ENCODE peak calls at places on chromosome X, in five cellular contexts. Z, K, I, L and U are unnamed samples.

GRCh38 chrX:40644821-40645358 is 2.5 kb downstream of the CXorf38 start:
- DNase-seq in I (peak), L (no peak), K (peak), Z (peak), U (peak)

GRCh38 chrX:149003863-149004660 is 501.0 kb downstream of the IDS start:
- DNase-seq in L (peak), Z (no peak), K (peak), I (peak), U (no peak)

GRCh38 chrX:38052096-38052495 is 45.7 kb downstream of the SYTL5 start:
- DNase-seq in Z (peak), K (no peak), L (no peak), I (peak), U (no peak)

GRCh38 chrX:153611298-153612095 is 12.6 kb upstream of the CCNQ start:
- DNase-seq in L (no peak), Z (no peak), I (no peak), K (no peak), U (no peak)

GRCh38 chrX:66914082-66914481 is 275.2 kb upstream of the EDA2R start:
- DNase-seq in Z (no peak), I (peak), K (no peak), L (no peak), U (no peak)

GRCh38 chrX:140346711-140347110 is 158.2 kb downstream of the SOX3 start:
- DNase-seq in I (no peak), K (no peak), Z (no peak), L (no peak), U (no peak)

GRCh38 chrX:150362599-150363481 is at the start of gene MAMLD1:
- DNase-seq in Z (peak), K (no peak), I (peak), L (peak), U (no peak)

GRCh38 chrX:65846974-65847373 is 179.5 kb downstream of the MSN start:
- DNase-seq in L (no peak), Z (no peak), K (no peak), I (no peak), U (no peak)

GRCh38 chrX:9995855-9996339 is 28.7 kb downstream of the CLDN34 start:
- DNase-seq in I (peak), K (no peak), L (peak), Z (peak), U (peak)

GRCh38 chrX:82765806-82766205 is 742.3 kb upstream of the POU3F4 start:
- DNase-seq in Z (no peak), L (no peak), I (no peak), K (no peak), U (no peak)

GRCh38 chrX:18927558-18927957 is 56.4 kb downstream of the PHKA2 start:
- DNase-seq in I (no peak), Z (no peak), K (no peak), L (no peak), U (no peak)

GRCh38 chrX:7215842-7216241 is 67.9 kb upstream of the PUDP start:
- DNase-seq in I (no peak), Z (peak), L (no peak), K (no peak), U (no peak)

GRCh38 chrX:40570346-40571093 is 10.2 kb upstream of the ATP6AP2 start:
- DNase-seq in I (peak), L (no peak), K (peak), Z (no peak), U (peak)

GRCh38 chrX:121642415-121642814 is 595.0 kb downstream of the GLUD2 start:
- DNase-seq in K (no peak), I (no peak), Z (peak), L (no peak), U (no peak)

GRCh38 chrX:52933976-52934703 is 24.2 kb downstream of the FAM156A start:
- DNase-seq in Z (no peak), K (no peak), L (peak), I (peak), U (peak)

GRCh38 chrX:76555816-76556215 is 128.3 kb downstream of the MAGEE1 start:
- DNase-seq in K (no peak), I (peak), Z (peak), L (peak), U (peak)

GRCh38 chrX:2397648-2398340 is 103.0 kb downstream of the DHRSX start:
- DNase-seq in I (no peak), K (no peak), Z (peak), L (no peak), U (no peak)

GRCh38 chrX:15471016-15471415 is 22.1 kb downstream of the PIR start:
- DNase-seq in L (peak), I (peak), K (peak), Z (peak), U (peak)

GRCh38 chrX:42023122-42023521 is 99.8 kb upstream of the CASK start:
- DNase-seq in L (no peak), K (no peak), I (no peak), Z (no peak), U (no peak)

GRCh38 chrX:53456254-53456653 is 22.1 kb upstream of the HSD17B10 start:
- DNase-seq in Z (peak), K (no peak), I (peak), L (no peak), U (no peak)

GRCh38 chrX:74492720-74493201 is 71.5 kb downstream of the SLC16A2 start:
- DNase-seq in L (peak), Z (no peak), K (no peak), I (peak), U (no peak)

GRCh38 chrX:39726810-39727209 is 370.9 kb downstream of the BCOR start:
- DNase-seq in K (no peak), I (peak), Z (no peak), L (no peak), U (no peak)

GRCh38 chrX:128019218-128019617 is 33.0 kb downstream of the ACTRT1 start:
- DNase-seq in K (no peak), L (no peak), Z (no peak), I (no peak), U (no peak)

GRCh38 chrX:77946571-77946970 is 22.9 kb downstream of the PGAM4 start:
- DNase-seq in K (no peak), Z (no peak), I (no peak), L (no peak), U (no peak)
- TF ChIP-seq CTCF in K (no peak), Z (no peak), I (no peak), L (no peak), U (no peak)

GRCh38 chrX:120512627-120513026 is 43.5 kb upstream of the LAMP2 start:
- DNase-seq in L (no peak), I (no peak), Z (no peak), K (no peak), U (no peak)

GRCh38 chrX:120512222-120512621 is 43.1 kb upstream of the LAMP2 start:
- DNase-seq in L (no peak), Z (no peak), I (no peak), K (no peak), U (no peak)

GRCh38 chrX:120517936-120518335 is 42.8 kb downstream of the CUL4B start:
- DNase-seq in I (no peak), K (no peak), Z (peak), L (no peak), U (no peak)

DNA sequence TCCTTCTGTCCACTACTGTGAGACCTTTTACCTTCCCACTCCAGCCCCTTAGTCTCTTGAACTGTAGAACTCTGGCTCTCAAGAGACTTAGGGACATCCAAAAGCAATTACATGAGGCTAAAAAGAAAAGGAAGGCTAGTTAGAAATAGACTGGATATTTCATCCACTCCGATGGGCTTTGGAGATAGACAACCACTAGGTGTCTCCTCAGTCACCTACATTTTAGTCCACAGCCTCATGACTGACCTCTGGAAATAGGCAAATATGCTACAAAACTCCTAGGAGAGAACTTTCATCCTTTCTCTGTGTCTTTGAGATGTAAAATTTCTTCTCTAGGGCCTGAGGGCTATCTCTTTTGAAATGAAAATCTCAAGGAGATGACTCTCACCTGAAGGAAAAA is 45.1 kb upstream of the LAMP2 start:
- DNase-seq in I (peak), Z (no peak), K (no peak), L (no peak), U (peak)
- TF ChIP-seq CTCF in I (peak), Z (peak), K (peak), L (peak), U (no peak)

DNA sequence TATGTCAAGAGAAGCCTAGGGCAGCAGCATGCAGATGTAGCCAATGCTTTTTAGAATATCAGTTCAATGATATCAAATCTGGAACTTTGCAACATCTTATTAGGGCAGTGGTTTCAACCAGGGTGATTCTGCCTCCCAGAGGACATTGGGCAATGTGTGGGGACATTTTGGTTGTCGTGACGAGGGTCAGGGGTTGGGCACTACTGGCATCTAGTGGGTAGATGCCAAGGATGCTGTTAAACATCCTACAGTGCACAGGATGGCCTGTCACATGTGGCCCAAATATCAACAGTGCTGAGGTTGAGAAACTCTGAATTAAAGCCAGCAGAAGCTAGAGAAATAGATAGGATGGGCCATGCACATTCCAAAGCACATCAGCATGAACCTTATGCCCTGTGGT is 152.3 kb downstream of the AMELX start:
- DNase-seq in K (no peak), Z (no peak), L (no peak), I (no peak), U (no peak)
- TF ChIP-seq CTCF in K (no peak), Z (no peak), L (no peak), I (no peak), U (no peak)

GRCh38 chrX:100659431-100660137 is 15.6 kb downstream of the SRPX2 start:
- DNase-seq in I (no peak), Z (no peak), K (no peak), L (no peak), U (no peak)
- TF ChIP-seq CTCF in I (no peak), Z (no peak), K (no peak), L (no peak), U (no peak)

DNA sequence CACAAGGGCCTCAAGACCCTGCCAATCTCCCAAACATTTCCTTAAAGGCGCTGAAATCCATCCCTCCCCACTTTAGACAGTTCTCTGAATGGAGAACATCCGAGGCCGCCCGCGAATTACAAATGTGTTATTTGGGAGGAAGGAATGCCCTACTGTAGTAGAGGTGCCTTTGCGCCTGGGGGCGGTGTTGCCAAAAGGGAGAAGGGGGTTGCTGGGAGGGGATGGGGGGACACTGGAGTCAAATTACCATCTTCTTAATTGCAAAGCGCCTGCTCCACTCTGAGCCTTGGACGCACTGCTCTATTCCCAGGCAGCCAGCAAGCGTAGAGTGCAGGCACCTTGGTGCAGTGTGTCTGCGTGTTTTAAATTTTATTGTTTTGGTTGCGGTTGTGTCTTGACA is 2.7 kb downstream of the TMEM255A start:
- DNase-seq in K (no peak), L (peak), I (no peak), Z (no peak), U (no peak)
- TF ChIP-seq CTCF in K (no peak), L (no peak), I (no peak), Z (no peak), U (no peak)

GRCh38 chrX:107102980-107103379 is 15.6 kb downstream of the RBM41 start:
- DNase-seq in L (peak), K (no peak), I (peak), Z (no peak), U (no peak)
- TF ChIP-seq CTCF in L (no peak), K (no peak), I (no peak), Z (no peak), U (no peak)

DNA sequence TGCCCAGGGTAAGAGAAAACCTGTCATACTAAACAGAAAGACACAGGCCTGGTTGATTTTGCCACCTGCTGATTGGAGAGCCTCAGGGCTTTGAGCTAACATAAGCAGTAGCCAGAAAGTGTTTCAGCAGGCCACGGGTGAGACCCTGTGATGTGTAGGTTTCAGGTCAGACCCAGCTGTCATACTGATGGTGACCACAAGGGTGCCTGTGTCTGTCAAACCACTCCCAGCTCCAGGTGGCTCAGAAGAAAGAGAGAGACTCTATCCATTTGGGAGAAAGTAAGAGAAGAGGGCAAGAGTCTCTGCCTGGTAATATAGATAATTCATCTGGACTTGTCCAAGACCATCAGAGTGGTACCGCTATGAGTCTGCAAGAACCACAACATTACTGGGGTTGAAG is 72.8 kb upstream of the NLRP2B start:
- DNase-seq in K (no peak), I (peak), L (no peak), Z (no peak), U (no peak)
- TF ChIP-seq CTCF in K (no peak), I (peak), L (no peak), Z (no peak), U (no peak)